ENCODE peak calls at places on chromosomes 1 and 21, in eight cellular contexts. O, H, U, X, Y, D, E and V are unnamed samples.

GRCh38 chr1:20355101-20355827 is 64.6 kb downstream of the VWA5B1 start:
- DNase-seq in O (no peak), H (no peak), U (no peak), X (no peak), Y (no peak), D (no peak), E (no peak), V (no peak)

GRCh38 chr1:108121361-108122143 is 78.6 kb downstream of the SLC25A24 start:
- DNase-seq in O (no peak), H (no peak), U (no peak), X (no peak), Y (no peak), D (no peak), E (no peak), V (no peak)

GRCh38 chr1:183349201-183349711 is 68.9 kb downstream of the NMNAT2 start:
- DNase-seq in O (no peak), H (no peak), U (no peak), X (no peak), Y (no peak), D (peak; percentile 52), E (no peak), V (no peak)

GRCh38 chr1:170221031-170221430 is 75.3 kb downstream of the NTMT2 start:
- DNase-seq in O (no peak), H (no peak), U (no peak), X (no peak), Y (no peak), D (peak; percentile 64), E (no peak), V (no peak)

GRCh38 chr1:47505267-47505666 is 67.4 kb downstream of the FOXD2 start:
- DNase-seq in O (no peak), H (no peak), U (no peak), X (no peak), Y (no peak), D (no peak), E (no peak), V (no peak)

GRCh38 chr1:115976062-115976899 is at the start of gene SLC22A15:
- DNase-seq in O (peak; percentile 35), H (no peak), U (peak; percentile 40), X (no peak), Y (no peak), D (peak; percentile 47), E (no peak), V (no peak)

GRCh38 chr1:65209005-65209885 is 61.2 kb downstream of the AK4 start:
- DNase-seq in O (no peak), H (peak; percentile 9), U (no peak), X (no peak), Y (peak; percentile 6), D (peak; percentile 69), E (no peak), V (peak; percentile 6)

GRCh38 chr1:165524639-165525038 is 19.2 kb upstream of the LRRC52 start:
- DNase-seq in O (no peak), H (no peak), U (no peak), X (no peak), Y (no peak), D (no peak), E (no peak), V (no peak)

GRCh38 chr1:44505210-44505993 is 100.3 kb downstream of the RNF220 start:
- DNase-seq in O (no peak), H (no peak), U (no peak), X (no peak), Y (no peak), D (peak; percentile 55), E (no peak), V (no peak)

GRCh38 chr1:33612877-33613487 is 140.5 kb downstream of the ZSCAN20 start:
- DNase-seq in O (no peak), H (peak; percentile 60), U (peak; percentile 38), X (no peak), Y (peak; percentile 74), D (peak; percentile 70), E (peak; percentile 15), V (peak; percentile 53)

GRCh38 chr1:167169642-167170041 is 51.0 kb upstream of the POU2F1 start:
- DNase-seq in O (no peak), H (no peak), U (no peak), X (no peak), Y (no peak), D (no peak), E (no peak), V (no peak)

GRCh38 chr1:114352797-114353196 is 158.2 kb downstream of the TRIM33 start:
- DNase-seq in O (no peak), H (peak; percentile 58), U (no peak), X (no peak), Y (peak; percentile 30), D (no peak), E (no peak), V (no peak)

GRCh38 chr1:25064465-25065238 is 134.6 kb upstream of the RUNX3 start:
- DNase-seq in O (no peak), H (no peak), U (no peak), X (no peak), Y (no peak), D (no peak), E (no peak), V (no peak)

GRCh38 chr1:156860639-156861423 is at the start of gene NTRK1:
- DNase-seq in O (peak; percentile 62), H (peak; percentile 60), U (no peak), X (no peak), Y (peak; percentile 86), D (no peak), E (no peak), V (peak; percentile 59)

GRCh38 chr21:26565105-26565504 is 8.0 kb downstream of the CYYR1 start:
- DNase-seq in O (no peak), H (no peak), U (no peak), X (no peak), Y (no peak), D (no peak), E (no peak), V (no peak)

GRCh38 chr1:169475806-169476205 is 9.9 kb downstream of the SLC19A2 start:
- DNase-seq in O (no peak), H (no peak), U (no peak), X (no peak), Y (no peak), D (no peak), E (no peak), V (no peak)

GRCh38 chr1:78323311-78323710 is 167.5 kb upstream of the PTGFR start:
- DNase-seq in O (no peak), H (no peak), U (no peak), X (no peak), Y (no peak), D (no peak), E (no peak), V (no peak)

GRCh38 chr1:200027264-200027823 is at the start of gene NR5A2:
- DNase-seq in O (no peak), H (no peak), U (no peak), X (no peak), Y (no peak), D (no peak), E (no peak), V (no peak)

GRCh38 chr1:76784502-76784901 is 82.8 kb upstream of the ST6GALNAC5 start:
- DNase-seq in O (no peak), H (no peak), U (no peak), X (no peak), Y (no peak), D (no peak), E (no peak), V (no peak)